ENCODE peak calls at places on chromosomes 2 and 18, in eight cellular contexts. S, J, G, C, U, O, W and I are unnamed samples.

GRCh38 chr2:239948100-239948881 is 76.9 kb downstream of the NDUFA10 start:
- DNase-seq in U (no peak), G (peak), S (no peak), C (peak), W (no peak), J (no peak), O (peak), I (peak)

GRCh38 chr2:3387644-3388411 is 8.3 kb downstream of the TRAPPC12 start:
- DNase-seq in U (no peak), C (no peak), J (no peak), S (no peak), W (no peak), G (no peak), O (no peak), I (no peak)

GRCh38 chr2:178419123-178419522 is 31.9 kb downstream of the PRKRA start:
- DNase-seq in G (no peak), J (no peak), U (peak), O (no peak), S (no peak), C (no peak), W (peak), I (no peak)

GRCh38 chr2:176769499-176770350 is 442.9 kb upstream of the HNRNPA3 start:
- DNase-seq in J (no peak), W (no peak), U (no peak), C (no peak), G (no peak), O (no peak), S (no peak), I (no peak)

GRCh38 chr18:52409732-52410131 is 69.7 kb downstream of the DCC start:
- DNase-seq in J (no peak), G (no peak), S (no peak), O (no peak), U (no peak), C (no peak), W (peak), I (no peak)

GRCh38 chr2:168064011-168064998 is 183.1 kb downstream of the STK39 start:
- DNase-seq in S (no peak), O (no peak), C (no peak), W (no peak), G (no peak), J (no peak), U (no peak), I (no peak)

GRCh38 chr2:143530753-143531152 is 401.5 kb downstream of the ARHGAP15 start:
- DNase-seq in C (no peak), U (no peak), O (no peak), J (no peak), W (no peak), S (peak), G (no peak), I (no peak)

GRCh38 chr2:155368934-155369333 is 670.4 kb downstream of the KCNJ3 start:
- DNase-seq in C (no peak), U (peak), O (no peak), J (no peak), G (no peak), S (no peak), W (peak), I (no peak)

GRCh38 chr18:34744569-34744968 is 34.5 kb downstream of the DTNA start:
- DNase-seq in J (no peak), G (no peak), W (no peak), U (no peak), S (no peak), C (no peak), O (no peak), I (no peak)

GRCh38 chr2:111202266-111203040 is 81.7 kb downstream of the BCL2L11 start:
- DNase-seq in J (no peak), C (no peak), S (no peak), G (no peak), W (peak), O (no peak), U (peak), I (no peak)

GRCh38 chr2:198351647-198352046 is 547.3 kb downstream of the PLCL1 start:
- DNase-seq in O (no peak), W (no peak), J (no peak), U (no peak), S (no peak), G (no peak), C (no peak), I (no peak)

GRCh38 chr18:13542520-13542847 is 183.9 kb downstream of the FAM210A start:
- DNase-seq in W (no peak), J (no peak), U (no peak), G (no peak), O (no peak), S (no peak), C (no peak), I (peak)

GRCh38 chr2:17752892-17753802 is 463 bp downstream of the SMC6 start:
- DNase-seq in G (peak), U (peak), O (peak), J (peak), S (no peak), C (peak), W (peak), I (peak)

GRCh38 chr2:200221055-200221692 is 85.3 kb upstream of the SPATS2L start:
- DNase-seq in O (no peak), J (no peak), S (no peak), W (no peak), G (no peak), U (no peak), C (no peak), I (no peak)

GRCh38 chr2:200223385-200223784 is 83.1 kb upstream of the SPATS2L start:
- DNase-seq in U (no peak), J (no peak), G (peak), C (no peak), W (no peak), S (peak), O (no peak), I (no peak)

GRCh38 chr2:200226652-200227426 is 79.7 kb upstream of the SPATS2L start:
- DNase-seq in S (no peak), O (no peak), J (no peak), U (no peak), G (peak), W (no peak), C (no peak), I (no peak)

GRCh38 chr2:200222837-200223236 is 83.7 kb upstream of the SPATS2L start:
- DNase-seq in O (no peak), W (no peak), G (no peak), U (no peak), C (no peak), S (no peak), J (no peak), I (no peak)

DNA sequence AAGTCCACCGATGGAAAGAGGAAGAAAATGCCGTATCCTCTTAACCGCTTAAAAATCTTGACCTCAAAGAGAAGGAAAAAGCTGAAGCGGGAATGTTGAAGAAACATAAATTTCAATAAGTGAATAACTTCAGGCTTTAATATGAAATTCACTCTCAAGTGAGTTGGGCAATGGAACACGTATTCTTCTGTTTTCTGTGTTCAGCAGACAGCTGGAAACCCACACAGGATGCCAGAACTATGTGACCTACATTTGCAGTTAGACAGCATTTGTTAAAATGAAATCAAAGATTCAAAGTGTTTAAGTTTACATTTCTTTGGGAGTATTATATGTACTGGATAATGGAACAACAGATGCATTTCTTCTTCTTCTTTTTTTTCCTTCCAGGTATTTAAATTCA is 80.5 kb upstream of the SPATS2L start:
- DNase-seq in W (no peak), U (peak), O (no peak), J (no peak), S (no peak), C (no peak), G (peak), I (no peak)
- H3K4me3 ChIP-seq in W (no peak), U (no peak), O (no peak), J (no peak), S (no peak), C (no peak), G (no peak), I (no peak)

GRCh38 chr18:69358197-69358895 is 42.3 kb upstream of the DOK6 start:
- DNase-seq in G (no peak), O (no peak), S (no peak), C (no peak), J (no peak), W (no peak), U (no peak), I (no peak)

GRCh38 chr18:69357590-69357989 is 43.1 kb upstream of the DOK6 start:
- DNase-seq in J (no peak), G (no peak), C (no peak), S (no peak), W (no peak), U (no peak), O (no peak), I (no peak)

GRCh38 chr18:69349912-69350597 is 50.6 kb upstream of the DOK6 start:
- DNase-seq in C (no peak), W (no peak), O (no peak), G (no peak), S (no peak), J (no peak), U (no peak), I (no peak)

DNA sequence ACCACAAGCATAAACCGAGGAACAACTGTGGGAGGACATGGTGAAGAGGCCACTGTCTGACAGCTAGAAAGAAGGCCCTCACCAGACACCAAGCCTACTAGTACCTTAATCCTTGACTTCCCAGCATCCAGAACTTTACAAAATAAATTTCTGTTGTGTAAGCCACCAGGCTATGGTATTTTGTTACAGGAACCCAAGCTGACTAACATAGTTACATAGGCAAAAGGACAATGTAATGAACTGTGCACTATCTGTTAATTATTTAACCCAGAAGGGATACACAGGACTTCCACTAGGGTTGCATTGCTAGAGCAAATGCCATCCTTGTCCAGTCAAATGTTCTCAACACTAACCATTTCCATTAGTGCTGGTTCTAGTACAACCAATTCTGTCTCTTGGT is 47.7 kb upstream of the DOK6 start:
- DNase-seq in W (no peak), O (no peak), U (no peak), J (no peak), S (no peak), G (no peak), C (no peak), I (no peak)
- H3K4me3 ChIP-seq in W (no peak), O (no peak), U (no peak), J (no peak), S (no peak), G (no peak), C (no peak), I (no peak)

DNA sequence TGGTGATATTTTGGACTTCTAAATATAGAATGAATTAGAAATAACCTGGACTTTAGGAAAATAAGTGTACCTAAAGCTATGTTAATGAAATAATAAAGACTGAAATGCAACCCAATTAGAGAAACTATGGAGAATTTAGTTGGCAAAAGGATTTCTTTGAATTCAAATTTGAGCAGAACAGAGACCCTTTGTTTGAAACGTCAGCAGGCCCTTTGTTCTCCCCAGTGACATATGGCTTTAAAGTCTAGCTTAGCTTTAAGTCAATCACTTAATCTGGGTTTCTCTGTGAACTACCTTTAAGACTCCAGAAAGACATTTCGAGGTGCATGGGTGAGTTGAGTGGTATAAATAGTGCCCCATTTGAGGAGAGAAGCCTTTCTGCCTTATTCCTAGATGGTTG is 130.5 kb upstream of the CREB1 start:
- DNase-seq in U (no peak), S (no peak), W (no peak), G (no peak), C (no peak), O (no peak), J (peak), I (no peak)
- H3K4me3 ChIP-seq in U (no peak), S (no peak), W (no peak), G (no peak), C (no peak), O (no peak), J (no peak), I (no peak)

DNA sequence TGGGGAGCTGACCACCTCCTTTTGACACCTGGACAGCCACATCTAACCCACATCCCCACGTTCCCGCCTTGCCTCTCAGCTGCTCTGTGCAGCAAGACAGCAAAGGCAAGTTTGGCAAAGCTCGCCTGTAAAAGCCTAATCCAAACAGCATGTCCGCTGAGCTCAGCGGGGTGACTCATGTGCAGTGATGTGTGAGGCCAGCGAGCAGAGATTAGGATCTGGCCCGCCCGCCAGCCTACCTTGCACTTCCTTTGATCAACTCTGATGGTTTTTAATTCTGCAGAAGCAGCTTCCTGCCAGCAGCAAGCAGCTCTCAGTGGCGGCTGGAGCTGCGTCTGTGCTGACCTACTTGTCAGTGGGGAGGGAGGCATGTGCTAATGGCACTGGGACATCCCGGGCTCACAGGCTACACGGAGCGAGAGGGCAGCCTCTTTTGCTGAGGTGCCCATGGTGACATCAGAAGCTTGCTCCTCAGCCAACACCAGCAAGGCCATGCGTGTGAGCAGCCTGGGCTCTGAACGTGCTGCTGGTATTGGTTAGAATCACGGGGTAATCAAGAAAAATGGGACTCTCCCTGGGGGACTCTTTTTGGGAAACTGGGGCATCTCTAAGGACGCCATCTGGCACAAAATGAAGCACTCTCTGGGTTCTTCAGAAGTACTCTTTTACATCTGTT is 36.0 kb upstream of the EML4 start:
- DNase-seq in G (peak), W (peak), O (peak), S (peak), J (peak), C (peak), U (peak), I (peak)
- H3K4me3 ChIP-seq in G (peak), W (no peak), O (peak), S (peak), J (peak), C (peak), U (peak), I (peak)